ENCODE peak calls at places on chromosomes 11 and 22, in ten cellular contexts. U is GM23338; X is CD8-positive, alpha-beta memory T cell; Z is activated CD4-positive, alpha-beta T cell treated with anti-CD3 and anti-CD28 coated beads, Interleukin-2, amount 10 ng/mL, durations not matched to agents 7 days and 5 days; W is hippocampal formation; Y is occipital lobe; V is Caco-2; Q is astrocyte of the spinal cord; A is stimulated activated CD8-positive, alpha-beta memory T cell treated with anti-CD3 and anti-CD28 coated beads, Interleukin-4, amount 100 ng/mL, for 1 hour; J is fibroblast of pulmonary artery. L is an unnamed sample.

GRCh38 chr11:47186076-47186936 is at the start of gene PACSIN3:
- DNase-seq in Y (no peak), V (peak), W (peak), Q (no peak), Z (peak), X (peak), A (no peak), J (peak), U (peak), L (no peak)

GRCh38 chr11:399731-400211 is 5.8 kb downstream of the PKP3 start:
- DNase-seq in W (no peak), J (no peak), U (no peak), X (no peak), Z (no peak), Y (no peak), Q (no peak), A (no peak), V (no peak), L (no peak)

GRCh38 chr11:131928992-131929391 is 558.6 kb downstream of the NTM start:
- DNase-seq in Y (no peak), Q (no peak), A (no peak), X (no peak), U (peak), Z (no peak), J (no peak), V (no peak), W (no peak), L (no peak)

GRCh38 chr11:14892036-14892556 is at the start of gene CYP2R1:
- DNase-seq in W (peak), X (peak), J (peak), Q (peak), A (peak), U (peak), Y (peak), V (peak), Z (peak), L (peak)

GRCh38 chr22:26485013-26485412 is 1.3 kb downstream of the SRRD start:
- DNase-seq in Z (no peak), Y (no peak), V (no peak), Q (no peak), J (no peak), U (no peak), A (no peak), X (no peak), W (no peak), L (no peak)

GRCh38 chr11:109308551-109308950 is 113.4 kb upstream of the C11orf87 start:
- DNase-seq in J (no peak), X (no peak), A (no peak), U (no peak), Q (no peak), Y (no peak), Z (no peak), V (no peak), W (no peak), L (no peak)

GRCh38 chr11:96324912-96325311 is 18.1 kb downstream of the MAML2 start:
- DNase-seq in A (no peak), Z (no peak), Y (no peak), X (no peak), W (no peak), U (no peak), V (peak), J (peak), Q (peak), L (no peak)

GRCh38 chr11:92764128-92764527 is 205.3 kb upstream of the MTNR1B start:
- DNase-seq in Z (no peak), U (no peak), J (no peak), X (no peak), W (no peak), V (no peak), Y (no peak), Q (no peak), A (no peak), L (no peak)

GRCh38 chr11:83671295-83671694 is 385.1 kb upstream of the CCDC90B start:
- DNase-seq in Q (no peak), U (no peak), V (no peak), Y (no peak), Z (no peak), A (no peak), X (no peak), J (no peak), W (no peak), L (no peak)

GRCh38 chr22:27568265-27568664 is 233.3 kb downstream of the MN1 start:
- DNase-seq in V (no peak), J (no peak), Z (no peak), U (no peak), A (no peak), W (no peak), X (no peak), Q (no peak), Y (no peak), L (no peak)

GRCh38 chr11:35621620-35622019 is 3.4 kb downstream of the FJX1 start:
- DNase-seq in A (no peak), Z (no peak), V (no peak), Y (no peak), U (no peak), X (no peak), J (peak), Q (peak), W (no peak), L (no peak)

GRCh38 chr11:9151631-9152030 is 60.2 kb upstream of the SCUBE2 start:
- DNase-seq in Q (no peak), Z (no peak), W (no peak), A (no peak), U (no peak), Y (no peak), V (no peak), X (no peak), J (no peak), L (no peak)

GRCh38 chr11:87368876-87369480 is 331.2 kb downstream of the TMEM135 start:
- DNase-seq in Y (no peak), W (no peak), J (no peak), U (peak), A (no peak), Z (no peak), X (no peak), V (no peak), Q (no peak), L (no peak)

GRCh38 chr11:34213366-34213765 is 107.9 kb downstream of the NAT10 start:
- DNase-seq in V (no peak), Y (no peak), J (no peak), Z (no peak), W (no peak), U (no peak), A (no peak), Q (peak), X (no peak), L (no peak)

GRCh38 chr11:70289582-70289981 is 19.1 kb downstream of the PPFIA1 start:
- DNase-seq in Y (no peak), J (no peak), V (no peak), X (no peak), W (no peak), A (no peak), Z (no peak), U (no peak), Q (no peak), L (no peak)

GRCh38 chr22:36659762-36660509 is 43.6 kb downstream of the CACNG2 start:
- DNase-seq in A (no peak), V (no peak), Z (no peak), W (peak), Q (peak), U (no peak), J (peak), Y (peak), X (no peak), L (peak)

GRCh38 chr22:20741008-20741633 is 32.8 kb upstream of the SERPIND1 start:
- DNase-seq in Y (no peak), W (no peak), Q (no peak), Z (no peak), U (no peak), X (no peak), A (no peak), J (no peak), V (no peak), L (no peak)

GRCh38 chr22:20656902-20657836 is 116.7 kb upstream of the SERPIND1 start:
- DNase-seq in Z (no peak), Q (no peak), U (no peak), W (no peak), X (no peak), V (peak), Y (no peak), A (no peak), J (no peak), L (no peak)

GRCh38 chr11:94948070-94948617 is 25.2 kb downstream of the CWC15 start:
- DNase-seq in X (no peak), Z (no peak), V (no peak), A (no peak), U (no peak), Y (no peak), J (peak), Q (peak), W (no peak), L (no peak)

GRCh38 chr22:49569286-49570031 is 258.2 kb downstream of the BRD1 start:
- DNase-seq in J (no peak), Z (no peak), W (no peak), U (no peak), Y (no peak), X (no peak), A (no peak), V (no peak), Q (no peak), L (no peak)

GRCh38 chr11:120985718-120986569 is 38.0 kb upstream of the TBCEL start:
- DNase-seq in A (no peak), Q (peak), J (peak), Z (peak), U (peak), V (peak), X (no peak), Y (peak), W (peak), L (no peak)

GRCh38 chr11:69239320-69240040 is 54.5 kb upstream of the MYEOV start:
- DNase-seq in Z (no peak), W (no peak), X (no peak), V (no peak), Q (no peak), Y (no peak), J (no peak), A (no peak), U (no peak), L (no peak)

GRCh38 chr11:75966546-75967287 is 151.7 kb downstream of the UVRAG start:
- DNase-seq in A (no peak), U (peak), Y (no peak), X (no peak), V (no peak), J (peak), Q (peak), W (no peak), Z (no peak), L (peak)

GRCh38 chr11:66970808-66971442 is 4.2 kb upstream of the C11orf86 start:
- DNase-seq in V (peak), X (no peak), Z (no peak), A (no peak), W (no peak), Q (peak), J (peak), U (no peak), Y (peak), L (peak)

GRCh38 chr11:73629907-73630306 is 16.5 kb upstream of the PLEKHB1 start:
- DNase-seq in Y (no peak), W (no peak), Q (no peak), Z (no peak), J (no peak), U (no peak), A (no peak), X (no peak), V (no peak), L (no peak)

GRCh38 chr11:95308512-95309035 is 77.6 kb upstream of the SESN3 start:
- DNase-seq in A (no peak), J (no peak), Z (no peak), W (no peak), U (no peak), X (no peak), V (no peak), Y (no peak), Q (no peak), L (no peak)

GRCh38 chr22:40008726-40009125 is 14.0 kb downstream of the FAM83F start:
- DNase-seq in U (no peak), V (no peak), Z (no peak), J (no peak), Y (no peak), Q (peak), A (no peak), X (no peak), W (no peak), L (no peak)

GRCh38 chr22:45314789-45315188 is 5.1 kb downstream of the FAM118A start:
- DNase-seq in V (no peak), X (no peak), Q (no peak), W (no peak), U (no peak), A (no peak), Y (no peak), J (no peak), Z (no peak), L (no peak)

GRCh38 chr22:48536691-48537591 is 1290.7 kb downstream of the BRD1 start:
- DNase-seq in V (no peak), Q (no peak), U (no peak), J (no peak), Y (peak), A (no peak), X (no peak), W (peak), Z (no peak), L (no peak)

GRCh38 chr11:68331338-68331947 is 19.1 kb downstream of the LRP5 start:
- DNase-seq in A (no peak), W (no peak), Y (no peak), U (no peak), Q (no peak), Z (peak), X (no peak), J (no peak), V (peak), L (no peak)

GRCh38 chr11:67374571-67375276 is 1.3 kb upstream of the CLCF1 start:
- DNase-seq in X (no peak), Y (no peak), V (no peak), A (no peak), J (no peak), U (no peak), Z (no peak), W (no peak), Q (no peak), L (no peak)

GRCh38 chr11:2384723-2385041 is 7.6 kb downstream of the CD81 start:
- DNase-seq in A (no peak), X (no peak), J (no peak), Y (no peak), Z (no peak), Q (no peak), V (no peak), U (no peak), W (no peak), L (no peak)

GRCh38 chr22:42142771-42143461 is 12.3 kb upstream of the CYP2D6 start:
- DNase-seq in X (no peak), Q (no peak), V (no peak), W (no peak), Y (no peak), J (no peak), A (no peak), U (no peak), Z (no peak), L (no peak)

GRCh38 chr11:102306048-102306575 is 11.2 kb upstream of the BIRC3 start:
- DNase-seq in X (no peak), W (no peak), J (no peak), Q (no peak), Z (no peak), A (no peak), U (no peak), V (peak), Y (no peak), L (no peak)

L was measured in AG04450.